ENCODE peak calls at places on chromosomes 1 and 21, in seven cellular contexts. One of them, this sample, is unnamed.

GRCh38 chr21:38982096-38982495 is 176.4 kb downstream of the ETS2 start:
- DNase-seq in endodermal cell: peak; percentile 86
- DNase-seq in stomach: no peak
- DNase-seq in pancreas: no peak
- DNase-seq in CD8-positive, alpha-beta memory T cell: no peak
- DNase-seq in fibroblast of lung: peak; percentile 59
- DNase-seq in GM23248: no peak
- DNase-seq in this sample: no peak

GRCh38 chr21:41953831-41954653 is at the start of gene C2CD2:
- DNase-seq in endodermal cell: peak; percentile 89
- DNase-seq in stomach: peak; percentile 72
- DNase-seq in pancreas: peak; percentile 71
- DNase-seq in CD8-positive, alpha-beta memory T cell: no peak
- DNase-seq in fibroblast of lung: peak; percentile 76
- DNase-seq in GM23248: peak; percentile 85
- DNase-seq in this sample: no peak

GRCh38 chr1:119673171-119673940 is 25.3 kb upstream of the ZNF697 start:
- DNase-seq in endodermal cell: no peak
- DNase-seq in stomach: no peak
- DNase-seq in pancreas: no peak
- DNase-seq in CD8-positive, alpha-beta memory T cell: no peak
- DNase-seq in fibroblast of lung: peak; percentile 64
- DNase-seq in GM23248: peak; percentile 33
- DNase-seq in this sample: no peak

GRCh38 chr1:180946537-180947507 is 34.1 kb downstream of the KIAA1614 start:
- DNase-seq in endodermal cell: no peak
- DNase-seq in stomach: no peak
- DNase-seq in pancreas: no peak
- DNase-seq in CD8-positive, alpha-beta memory T cell: no peak
- DNase-seq in fibroblast of lung: no peak
- DNase-seq in GM23248: no peak
- DNase-seq in this sample: no peak

GRCh38 chr1:244022301-244022700 is 28.8 kb upstream of the ZBTB18 start:
- DNase-seq in endodermal cell: no peak
- DNase-seq in stomach: no peak
- DNase-seq in pancreas: no peak
- DNase-seq in CD8-positive, alpha-beta memory T cell: no peak
- DNase-seq in fibroblast of lung: no peak
- DNase-seq in GM23248: peak; percentile 71
- DNase-seq in this sample: no peak

GRCh38 chr21:16535100-16535418 is 805.3 kb downstream of the USP25 start:
- DNase-seq in endodermal cell: no peak
- DNase-seq in stomach: peak; percentile 30
- DNase-seq in pancreas: peak; percentile 61
- DNase-seq in CD8-positive, alpha-beta memory T cell: no peak
- DNase-seq in fibroblast of lung: peak; percentile 95
- DNase-seq in GM23248: peak; percentile 92
- DNase-seq in this sample: no peak

GRCh38 chr1:60274422-60275419 is 201.2 kb upstream of the C1orf87 start:
- DNase-seq in endodermal cell: no peak
- DNase-seq in stomach: no peak
- DNase-seq in pancreas: no peak
- DNase-seq in CD8-positive, alpha-beta memory T cell: no peak
- DNase-seq in fibroblast of lung: no peak
- DNase-seq in GM23248: no peak
- DNase-seq in this sample: no peak

GRCh38 chr21:39071623-39072214 is 111.5 kb downstream of the PSMG1 start:
- DNase-seq in endodermal cell: no peak
- DNase-seq in stomach: no peak
- DNase-seq in pancreas: no peak
- DNase-seq in CD8-positive, alpha-beta memory T cell: no peak
- DNase-seq in fibroblast of lung: peak; percentile 72
- DNase-seq in GM23248: peak; percentile 68
- DNase-seq in this sample: no peak

GRCh38 chr1:63524166-63524565 is 841 bp downstream of the EFCAB7 start:
- DNase-seq in endodermal cell: no peak
- DNase-seq in stomach: no peak
- DNase-seq in pancreas: no peak
- DNase-seq in CD8-positive, alpha-beta memory T cell: no peak
- DNase-seq in fibroblast of lung: no peak
- DNase-seq in GM23248: peak; percentile 37
- DNase-seq in this sample: no peak

GRCh38 chr21:45050361-45050785 is 24.0 kb upstream of the ADARB1 start:
- DNase-seq in endodermal cell: no peak
- DNase-seq in stomach: no peak
- DNase-seq in pancreas: no peak
- DNase-seq in CD8-positive, alpha-beta memory T cell: no peak
- DNase-seq in fibroblast of lung: no peak
- DNase-seq in GM23248: no peak
- DNase-seq in this sample: no peak

GRCh38 chr1:204885288-204885711 is 14.6 kb downstream of the NFASC start:
- DNase-seq in endodermal cell: no peak
- DNase-seq in stomach: no peak
- DNase-seq in pancreas: no peak
- DNase-seq in CD8-positive, alpha-beta memory T cell: no peak
- DNase-seq in fibroblast of lung: peak; percentile 88
- DNase-seq in GM23248: peak; percentile 83
- DNase-seq in this sample: no peak

GRCh38 chr1:228860911-228861829 is 125.9 kb downstream of the RHOU start:
- DNase-seq in endodermal cell: no peak
- DNase-seq in stomach: peak; percentile 58
- DNase-seq in pancreas: peak; percentile 62
- DNase-seq in CD8-positive, alpha-beta memory T cell: no peak
- DNase-seq in fibroblast of lung: peak; percentile 91
- DNase-seq in GM23248: peak; percentile 92
- DNase-seq in this sample: no peak

GRCh38 chr1:89286549-89287181 is 14.0 kb upstream of the GBP5 start:
- DNase-seq in endodermal cell: no peak
- DNase-seq in stomach: no peak
- DNase-seq in pancreas: no peak
- DNase-seq in CD8-positive, alpha-beta memory T cell: peak; percentile 39
- DNase-seq in fibroblast of lung: no peak
- DNase-seq in GM23248: no peak
- DNase-seq in this sample: no peak

GRCh38 chr1:65176571-65176970 is 28.6 kb downstream of the AK4 start:
- DNase-seq in endodermal cell: no peak
- DNase-seq in stomach: no peak
- DNase-seq in pancreas: no peak
- DNase-seq in CD8-positive, alpha-beta memory T cell: no peak
- DNase-seq in fibroblast of lung: peak; percentile 17
- DNase-seq in GM23248: no peak
- DNase-seq in this sample: no peak

GRCh38 chr1:52602328-52603300 is at the start of gene GPX7:
- DNase-seq in endodermal cell: peak; percentile 82
- DNase-seq in stomach: peak; percentile 39
- DNase-seq in pancreas: peak; percentile 43
- DNase-seq in CD8-positive, alpha-beta memory T cell: peak; percentile 70
- DNase-seq in fibroblast of lung: peak; percentile 68
- DNase-seq in GM23248: peak; percentile 68
- DNase-seq in this sample: peak; percentile 50

GRCh38 chr1:236766506-236766905 is 28.6 kb upstream of the MTR start:
- DNase-seq in endodermal cell: no peak
- DNase-seq in stomach: no peak
- DNase-seq in pancreas: no peak
- DNase-seq in CD8-positive, alpha-beta memory T cell: no peak
- DNase-seq in fibroblast of lung: no peak
- DNase-seq in GM23248: no peak
- DNase-seq in this sample: no peak

GRCh38 chr1:17759114-17759513 is 4.0 kb downstream of the ACTL8 start:
- DNase-seq in endodermal cell: peak; percentile 78
- DNase-seq in stomach: no peak
- DNase-seq in pancreas: peak; percentile 15
- DNase-seq in CD8-positive, alpha-beta memory T cell: no peak
- DNase-seq in fibroblast of lung: no peak
- DNase-seq in GM23248: no peak
- DNase-seq in this sample: no peak

GRCh38 chr1:117022089-117022488 is 20.5 kb downstream of the CD101 start:
- DNase-seq in endodermal cell: no peak
- DNase-seq in stomach: no peak
- DNase-seq in pancreas: no peak
- DNase-seq in CD8-positive, alpha-beta memory T cell: no peak
- DNase-seq in fibroblast of lung: no peak
- DNase-seq in GM23248: no peak
- DNase-seq in this sample: no peak

GRCh38 chr1:161200992-161201827 is 957 bp upstream of the NDUFS2 start:
- DNase-seq in endodermal cell: peak; percentile 63
- DNase-seq in stomach: peak; percentile 49
- DNase-seq in pancreas: no peak
- DNase-seq in CD8-positive, alpha-beta memory T cell: no peak
- DNase-seq in fibroblast of lung: no peak
- DNase-seq in GM23248: peak; percentile 86
- DNase-seq in this sample: no peak

GRCh38 chr1:200888349-200888838 is 6.3 kb upstream of the INAVA start:
- DNase-seq in endodermal cell: peak; percentile 68
- DNase-seq in stomach: no peak
- DNase-seq in pancreas: no peak
- DNase-seq in CD8-positive, alpha-beta memory T cell: peak; percentile 36
- DNase-seq in fibroblast of lung: no peak
- DNase-seq in GM23248: no peak
- DNase-seq in this sample: peak; percentile 64

GRCh38 chr1:167767794-167768193 is 46.0 kb downstream of the MPZL1 start:
- DNase-seq in endodermal cell: no peak
- DNase-seq in stomach: no peak
- DNase-seq in pancreas: no peak
- DNase-seq in CD8-positive, alpha-beta memory T cell: no peak
- DNase-seq in fibroblast of lung: no peak
- DNase-seq in GM23248: no peak
- DNase-seq in this sample: no peak
- H3K36me3 ChIP-seq in endodermal cell: peaks cover 38% of the 10 kb centered on the region
- H3K36me3 ChIP-seq in stomach: peaks cover 60% of the 10 kb centered on the region
- H3K36me3 ChIP-seq in pancreas: no peaks in the 10 kb centered on the region
- H3K36me3 ChIP-seq in CD8-positive, alpha-beta memory T cell: no peaks in the 10 kb centered on the region
- H3K36me3 ChIP-seq in fibroblast of lung: no peaks in the 10 kb centered on the region
- H3K36me3 ChIP-seq in GM23248: peaks cover 52% of the 10 kb centered on the region
- H3K36me3 ChIP-seq in this sample: no peaks in the 10 kb centered on the region

GRCh38 chr1:55164906-55165305 is 50.3 kb downstream of the USP24 start:
- DNase-seq in endodermal cell: no peak
- DNase-seq in stomach: no peak
- DNase-seq in pancreas: no peak
- DNase-seq in CD8-positive, alpha-beta memory T cell: no peak
- DNase-seq in fibroblast of lung: peak; percentile 6
- DNase-seq in GM23248: no peak
- DNase-seq in this sample: no peak

GRCh38 chr1:55170426-55170825 is 44.7 kb downstream of the USP24 start:
- DNase-seq in endodermal cell: no peak
- DNase-seq in stomach: no peak
- DNase-seq in pancreas: no peak
- DNase-seq in CD8-positive, alpha-beta memory T cell: no peak
- DNase-seq in fibroblast of lung: no peak
- DNase-seq in GM23248: no peak
- DNase-seq in this sample: no peak

GRCh38 chr1:55169126-55169525 is 46.0 kb downstream of the USP24 start:
- DNase-seq in endodermal cell: no peak
- DNase-seq in stomach: no peak
- DNase-seq in pancreas: no peak
- DNase-seq in CD8-positive, alpha-beta memory T cell: no peak
- DNase-seq in fibroblast of lung: no peak
- DNase-seq in GM23248: no peak
- DNase-seq in this sample: no peak

GRCh38 chr1:55167224-55167623 is 47.9 kb downstream of the USP24 start:
- DNase-seq in endodermal cell: no peak
- DNase-seq in stomach: no peak
- DNase-seq in pancreas: no peak
- DNase-seq in CD8-positive, alpha-beta memory T cell: no peak
- DNase-seq in fibroblast of lung: no peak
- DNase-seq in GM23248: no peak
- DNase-seq in this sample: no peak

DNA sequence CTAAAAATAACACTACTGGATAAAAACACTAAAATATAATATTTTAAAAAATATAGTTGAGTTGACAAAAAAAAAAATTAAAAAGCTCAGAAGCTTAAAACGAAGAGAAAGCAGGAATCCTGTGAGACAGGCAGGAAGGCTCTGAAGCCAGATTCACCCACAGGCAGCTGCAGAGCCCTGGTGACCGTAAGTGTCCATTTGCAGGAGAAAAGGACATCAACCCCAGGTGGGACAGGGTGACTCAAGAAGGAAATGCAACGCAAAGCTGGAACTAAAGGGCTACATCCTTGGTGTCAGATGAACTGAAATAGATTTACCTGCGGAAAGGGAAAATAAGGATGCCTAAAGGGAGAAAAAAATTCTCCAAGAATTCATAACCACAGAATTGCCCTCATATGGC is 46.8 kb downstream of the USP24 start:
- DNase-seq in endodermal cell: peak; percentile 65
- DNase-seq in stomach: no peak
- DNase-seq in pancreas: no peak
- DNase-seq in CD8-positive, alpha-beta memory T cell: no peak
- DNase-seq in fibroblast of lung: no peak
- DNase-seq in GM23248: no peak
- DNase-seq in this sample: no peak
- H3K36me3 ChIP-seq in endodermal cell: peaks cover 94% of the 10 kb centered on the region
- H3K36me3 ChIP-seq in stomach: peaks cover 71% of the 10 kb centered on the region
- H3K36me3 ChIP-seq in pancreas: peaks cover 10% of the 10 kb centered on the region
- H3K36me3 ChIP-seq in CD8-positive, alpha-beta memory T cell: peaks cover 31% of the 10 kb centered on the region
- H3K36me3 ChIP-seq in fibroblast of lung: no peaks in the 10 kb centered on the region
- H3K36me3 ChIP-seq in GM23248: peaks cover 45% of the 10 kb centered on the region
- H3K36me3 ChIP-seq in this sample: peaks cover 49% of the 10 kb centered on the region

GRCh38 chr1:8055973-8056372 is 29.9 kb upstream of the ERRFI1 start:
- DNase-seq in endodermal cell: no peak
- DNase-seq in stomach: no peak
- DNase-seq in pancreas: no peak
- DNase-seq in CD8-positive, alpha-beta memory T cell: no peak
- DNase-seq in fibroblast of lung: peak; percentile 90
- DNase-seq in GM23248: peak; percentile 88
- DNase-seq in this sample: no peak
- H3K36me3 ChIP-seq in endodermal cell: no peaks in the 10 kb centered on the region
- H3K36me3 ChIP-seq in stomach: no peaks in the 10 kb centered on the region
- H3K36me3 ChIP-seq in pancreas: no peaks in the 10 kb centered on the region
- H3K36me3 ChIP-seq in CD8-positive, alpha-beta memory T cell: no peaks in the 10 kb centered on the region
- H3K36me3 ChIP-seq in fibroblast of lung: no peaks in the 10 kb centered on the region
- H3K36me3 ChIP-seq in GM23248: no peaks in the 10 kb centered on the region
- H3K36me3 ChIP-seq in this sample: no peaks in the 10 kb centered on the region

GRCh38 chr1:150627821-150628410 is 1.5 kb downstream of the ENSA start:
- DNase-seq in endodermal cell: no peak
- DNase-seq in stomach: no peak
- DNase-seq in pancreas: no peak
- DNase-seq in CD8-positive, alpha-beta memory T cell: no peak
- DNase-seq in fibroblast of lung: no peak
- DNase-seq in GM23248: no peak
- DNase-seq in this sample: no peak
- H3K36me3 ChIP-seq in endodermal cell: peaks cover 43% of the 10 kb centered on the region
- H3K36me3 ChIP-seq in stomach: peaks cover 49% of the 10 kb centered on the region
- H3K36me3 ChIP-seq in pancreas: peaks cover 36% of the 10 kb centered on the region
- H3K36me3 ChIP-seq in CD8-positive, alpha-beta memory T cell: peaks cover 21% of the 10 kb centered on the region
- H3K36me3 ChIP-seq in fibroblast of lung: peaks cover 12% of the 10 kb centered on the region
- H3K36me3 ChIP-seq in GM23248: peaks cover 29% of the 10 kb centered on the region
- H3K36me3 ChIP-seq in this sample: peaks cover 41% of the 10 kb centered on the region

GRCh38 chr1:37705399-37705798 is 13.1 kb downstream of the CDCA8 start:
- DNase-seq in endodermal cell: no peak
- DNase-seq in stomach: no peak
- DNase-seq in pancreas: no peak
- DNase-seq in CD8-positive, alpha-beta memory T cell: no peak
- DNase-seq in fibroblast of lung: no peak
- DNase-seq in GM23248: peak; percentile 67
- DNase-seq in this sample: no peak
- H3K36me3 ChIP-seq in endodermal cell: peaks cover 84% of the 10 kb centered on the region
- H3K36me3 ChIP-seq in stomach: peaks cover 26% of the 10 kb centered on the region
- H3K36me3 ChIP-seq in pancreas: no peaks in the 10 kb centered on the region
- H3K36me3 ChIP-seq in CD8-positive, alpha-beta memory T cell: peaks cover 6% of the 10 kb centered on the region
- H3K36me3 ChIP-seq in fibroblast of lung: peaks cover 25% of the 10 kb centered on the region
- H3K36me3 ChIP-seq in GM23248: no peaks in the 10 kb centered on the region
- H3K36me3 ChIP-seq in this sample: no peaks in the 10 kb centered on the region

This sample was measured in effector memory CD4-positive, alpha-beta T cell.